ENCODE peak calls at places on chromosomes 5 and 9, in ten cellular contexts. X is activated naive CD4-positive, alpha-beta T cell; Q is ureter; I is fibroblast of gingiva; M is T1000; B is cardiac fibroblast; Z is NCI-H460; J is NCI-H1092; F is stimulated activated CD8-positive, alpha-beta memory T cell treated with anti-CD3 and anti-CD28 coated beads, Interleukin-4, amount 100 ng/mL, for 48 hours; W is T-helper 9 cell. E is an unnamed sample.

GRCh38 chr9:18473551-18474279 is at the start of gene ADAMTSL1:
- DNase-seq in X (no peak), Q (no peak), I (peak; percentile 85), M (no peak), B (peak; percentile 60), Z (no peak), J (peak; percentile 97), F (no peak), W (no peak), E (no peak)

GRCh38 chr5:153551537-153552079 is 61.1 kb downstream of the GRIA1 start:
- DNase-seq in X (no peak), Q (no peak), I (peak; percentile 86), M (peak; percentile 52), B (peak; percentile 98), Z (peak; percentile 41), J (no peak), F (no peak), W (no peak), E (no peak)

GRCh38 chr9:91782711-91783214 is 167.3 kb downstream of the ROR2 start:
- DNase-seq in X (no peak), Q (peak; percentile 10), I (no peak), M (no peak), B (no peak), Z (no peak), J (no peak), F (no peak), W (no peak), E (no peak)

GRCh38 chr5:66713998-66714397 is 117.8 kb downstream of the MAST4 start:
- DNase-seq in X (no peak), Q (no peak), I (no peak), M (no peak), B (peak; percentile 53), Z (peak; percentile 1), J (no peak), F (no peak), W (no peak), E (peak; percentile 5)

GRCh38 chr9:92728831-92729734 is 35.5 kb downstream of the BICD2 start:
- DNase-seq in X (no peak), Q (no peak), I (no peak), M (no peak), B (peak; percentile 37), Z (no peak), J (no peak), F (peak; percentile 11), W (no peak), E (no peak)

GRCh38 chr9:35112257-35113020 is 3.2 kb downstream of the ATOSB start:
- DNase-seq in X (no peak), Q (no peak), I (peak; percentile 68), M (no peak), B (peak; percentile 79), Z (no peak), J (no peak), F (no peak), W (no peak), E (no peak)

GRCh38 chr9:119955276-119955675 is 586.0 kb upstream of the BRINP1 start:
- DNase-seq in X (no peak), Q (no peak), I (no peak), M (no peak), B (no peak), Z (no peak), J (no peak), F (no peak), W (no peak), E (no peak)

GRCh38 chr9:33443504-33444154 is 3.8 kb downstream of the AQP3 start:
- DNase-seq in X (no peak), Q (no peak), I (no peak), M (no peak), B (no peak), Z (no peak), J (no peak), F (no peak), W (no peak), E (peak; percentile 50)

GRCh38 chr5:8825161-8825757 is 720.6 kb downstream of the SEMA5A start:
- DNase-seq in X (no peak), Q (no peak), I (no peak), M (peak; percentile 19), B (peak; percentile 59), Z (no peak), J (no peak), F (no peak), W (no peak), E (no peak)

GRCh38 chr5:40568548-40568947 is 111.2 kb upstream of the PTGER4 start:
- DNase-seq in X (no peak), Q (no peak), I (no peak), M (no peak), B (no peak), Z (no peak), J (no peak), F (no peak), W (no peak), E (no peak)

GRCh38 chr9:107024193-107024592 is 161.2 kb downstream of the ZNF462 start:
- DNase-seq in X (no peak), Q (no peak), I (no peak), M (no peak), B (peak; percentile 10), Z (no peak), J (no peak), F (no peak), W (no peak), E (no peak)

E was measured in PC-9.